ENCODE peak calls at places on chromosomes 13 and 19, in four cellular contexts. One of them, this sample, is unnamed.

GRCh38 chr13:30898721-30899188 is 7.3 kb upstream of the MEDAG start:
- DNase-seq in K562: no peak
- DNase-seq in HepG2: peak
- DNase-seq in SK-N-SH: no peak
- DNase-seq in this sample: no peak

GRCh38 chr19:55487884-55488687 is at the start of gene SSC5D:
- DNase-seq in K562: peak
- DNase-seq in HepG2: no peak
- DNase-seq in SK-N-SH: peak
- DNase-seq in this sample: peak

GRCh38 chr19:2064788-2065524 is 13.9 kb upstream of the MKNK2 start:
- DNase-seq in K562: no peak
- DNase-seq in HepG2: no peak
- DNase-seq in SK-N-SH: no peak
- DNase-seq in this sample: no peak

GRCh38 chr13:58397596-58398387 is 766.2 kb downstream of the PCDH17 start:
- DNase-seq in K562: no peak
- DNase-seq in HepG2: no peak
- DNase-seq in SK-N-SH: no peak
- DNase-seq in this sample: no peak

GRCh38 chr19:48872884-48873475 is 759 bp downstream of the PPP1R15A start:
- DNase-seq in K562: peak
- DNase-seq in HepG2: peak
- DNase-seq in SK-N-SH: peak
- DNase-seq in this sample: peak

GRCh38 chr13:103351035-103351828 is 285.0 kb upstream of the SLC10A2 start:
- DNase-seq in K562: no peak
- DNase-seq in HepG2: no peak
- DNase-seq in SK-N-SH: no peak
- DNase-seq in this sample: no peak

GRCh38 chr13:49253310-49253709 is 5.6 kb downstream of the CDADC1 start:
- DNase-seq in K562: no peak
- DNase-seq in HepG2: no peak
- DNase-seq in SK-N-SH: no peak
- DNase-seq in this sample: peak

GRCh38 chr19:39413903-39414608 is 1.6 kb downstream of the PLEKHG2 start:
- DNase-seq in K562: peak
- DNase-seq in HepG2: peak
- DNase-seq in SK-N-SH: peak
- DNase-seq in this sample: no peak

GRCh38 chr13:24921003-24921402 is 157.0 kb downstream of the RNF17 start:
- DNase-seq in K562: no peak
- DNase-seq in HepG2: no peak
- DNase-seq in SK-N-SH: no peak
- DNase-seq in this sample: no peak

GRCh38 chr13:24923305-24923640 is 159.3 kb downstream of the RNF17 start:
- DNase-seq in K562: no peak
- DNase-seq in HepG2: no peak
- DNase-seq in SK-N-SH: peak
- DNase-seq in this sample: peak

GRCh38 chr13:24925318-24926231 is 161.6 kb downstream of the RNF17 start:
- DNase-seq in K562: no peak
- DNase-seq in HepG2: peak
- DNase-seq in SK-N-SH: no peak
- DNase-seq in this sample: no peak

GRCh38 chr13:24922390-24923304 is 158.7 kb downstream of the RNF17 start:
- DNase-seq in K562: peak
- DNase-seq in HepG2: peak
- DNase-seq in SK-N-SH: peak
- DNase-seq in this sample: peak

GRCh38 chr13:24921881-24922280 is 157.9 kb downstream of the RNF17 start:
- DNase-seq in K562: no peak
- DNase-seq in HepG2: no peak
- DNase-seq in SK-N-SH: no peak
- DNase-seq in this sample: no peak
- H3K4me3 ChIP-seq in K562: peak
- H3K4me3 ChIP-seq in HepG2: peak
- H3K4me3 ChIP-seq in SK-N-SH: peak
- H3K4me3 ChIP-seq in this sample: peak

GRCh38 chr19:30362156-30362754 is 9.9 kb upstream of the ZNF536 start:
- DNase-seq in K562: no peak
- DNase-seq in HepG2: no peak
- DNase-seq in SK-N-SH: no peak
- DNase-seq in this sample: no peak
- TF ChIP-seq REST in K562: no peak
- TF ChIP-seq REST in HepG2: no peak
- TF ChIP-seq REST in SK-N-SH: no peak
- TF ChIP-seq REST in this sample: no peak

GRCh38 chr19:14978377-14978776 is 1.3 kb downstream of the SLC1A6 start:
- DNase-seq in K562: no peak
- DNase-seq in HepG2: no peak
- DNase-seq in SK-N-SH: no peak
- DNase-seq in this sample: no peak

GRCh38 chr19:14977128-14977527 is 2.5 kb downstream of the SLC1A6 start:
- DNase-seq in K562: no peak
- DNase-seq in HepG2: no peak
- DNase-seq in SK-N-SH: no peak
- DNase-seq in this sample: no peak

GRCh38 chr19:14971474-14971873 is 8.2 kb downstream of the SLC1A6 start:
- DNase-seq in K562: no peak
- DNase-seq in HepG2: no peak
- DNase-seq in SK-N-SH: no peak
- DNase-seq in this sample: no peak

GRCh38 chr19:14972676-14973075 is 7.0 kb downstream of the SLC1A6 start:
- DNase-seq in K562: peak
- DNase-seq in HepG2: no peak
- DNase-seq in SK-N-SH: peak
- DNase-seq in this sample: no peak

DNA sequence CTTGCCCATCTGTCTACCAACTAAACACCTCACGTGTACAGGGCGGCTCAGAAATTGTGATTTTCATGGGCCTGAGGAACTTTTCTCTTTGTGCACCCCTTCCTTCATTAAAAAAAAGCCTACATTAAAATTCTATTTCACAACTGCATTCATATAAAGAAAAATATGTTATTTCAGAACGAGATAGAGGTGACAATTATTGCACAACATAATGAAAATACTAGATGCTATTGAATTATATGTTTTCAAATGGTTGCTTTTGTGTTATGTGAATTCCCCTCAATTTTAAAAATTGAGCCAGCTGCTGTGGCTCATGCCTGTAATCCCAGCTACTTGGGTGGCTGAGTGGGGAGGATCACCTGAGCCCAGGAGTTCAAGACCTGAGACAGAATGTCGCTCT is 5.2 kb downstream of the SLC1A6 start:
- DNase-seq in K562: no peak
- DNase-seq in HepG2: no peak
- DNase-seq in SK-N-SH: no peak
- DNase-seq in this sample: no peak
- TF ChIP-seq GABPA in K562: no peak
- TF ChIP-seq GABPA in HepG2: no peak
- TF ChIP-seq GABPA in SK-N-SH: no peak
- TF ChIP-seq GABPA in this sample: no peak

GRCh38 chr19:30112666-30113065 is 170.6 kb downstream of the URI1 start:
- DNase-seq in K562: no peak
- DNase-seq in HepG2: no peak
- DNase-seq in SK-N-SH: no peak
- DNase-seq in this sample: no peak
- H3K4me3 ChIP-seq in K562: no peak
- H3K4me3 ChIP-seq in HepG2: no peak
- H3K4me3 ChIP-seq in SK-N-SH: no peak
- H3K4me3 ChIP-seq in this sample: no peak

DNA sequence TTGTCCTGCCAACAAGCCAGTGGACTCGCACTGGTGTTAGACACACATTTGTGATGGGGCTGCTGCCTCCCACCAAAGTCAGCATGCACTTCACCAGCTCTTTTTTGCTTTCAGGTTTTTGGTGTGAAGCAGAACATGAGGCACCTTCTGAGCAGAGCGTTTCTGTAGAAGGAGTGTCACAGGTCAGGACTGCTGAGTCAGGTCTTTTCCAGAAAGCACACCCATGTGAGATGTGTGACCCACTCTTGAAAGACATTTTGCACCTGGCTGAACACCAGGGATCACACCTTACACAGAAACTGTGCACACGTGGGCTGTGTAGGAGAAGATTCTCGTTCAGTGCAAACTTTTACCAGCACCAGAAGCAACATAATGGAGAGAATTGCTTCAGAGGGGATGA is 4.8 kb downstream of the ZNF304 start:
- DNase-seq in K562: no peak
- DNase-seq in HepG2: no peak
- DNase-seq in SK-N-SH: no peak
- DNase-seq in this sample: no peak
- TF ChIP-seq REST in K562: no peak
- TF ChIP-seq REST in HepG2: no peak
- TF ChIP-seq REST in SK-N-SH: no peak
- TF ChIP-seq REST in this sample: no peak

This sample was measured in HL-60.